ENCODE peak calls at places on chromosomes 12 and 14, in seven cellular contexts. F is SK-N-SH, P is transverse colon, S is sigmoid colon, I is K562, A is suprapubic skin, Q is HepG2. M is an unnamed sample.

GRCh38 chr14:22370084-22370847 is 218.8 kb downstream of the DAD1 start:
- DNase-seq in F (no peak), P (no peak), S (no peak), I (no peak), A (no peak), Q (no peak), M (no peak)

GRCh38 chr12:90449611-90450010 is 505.4 kb downstream of the CCER1 start:
- DNase-seq in F (no peak), P (no peak), S (no peak), I (no peak), A (no peak), Q (no peak), M (no peak)

GRCh38 chr12:76542908-76543307 is 16.7 kb downstream of the OSBPL8 start:
- DNase-seq in F (no peak), P (no peak), S (no peak), I (no peak), A (no peak), Q (no peak), M (no peak)

GRCh38 chr12:125249066-125249824 is 184.0 kb downstream of the AACS start:
- DNase-seq in F (no peak), P (no peak), S (no peak), I (no peak), A (no peak), Q (no peak), M (no peak)

GRCh38 chr12:83676896-83677295 is 990.2 kb downstream of the TMTC2 start:
- DNase-seq in F (no peak), P (no peak), S (no peak), I (no peak), A (no peak), Q (no peak), M (no peak)

GRCh38 chr12:132390287-132391076 is 61.1 kb upstream of the GALNT9 start:
- DNase-seq in F (no peak), P (no peak), S (peak), I (no peak), A (no peak), Q (no peak), M (no peak)

GRCh38 chr14:26448181-26448855 is 149.5 kb downstream of the NOVA1 start:
- DNase-seq in F (no peak), P (no peak), S (no peak), I (no peak), A (no peak), Q (no peak), M (no peak)

GRCh38 chr14:73640796-73641195 is 4.0 kb upstream of the DNAL1 start:
- DNase-seq in F (no peak), P (no peak), S (no peak), I (no peak), A (no peak), Q (no peak), M (no peak)

GRCh38 chr12:95790912-95791849 is 617 bp upstream of the NTN4 start:
- DNase-seq in F (no peak), P (peak), S (peak), I (no peak), A (no peak), Q (no peak), M (peak)

GRCh38 chr12:95164656-95165055 is 52.6 kb downstream of the FGD6 start:
- DNase-seq in F (no peak), P (no peak), S (no peak), I (no peak), A (no peak), Q (no peak), M (no peak)

GRCh38 chr14:93824518-93825234 is 36.4 kb upstream of the PRIMA1 start:
- DNase-seq in F (peak), P (no peak), S (no peak), I (no peak), A (no peak), Q (peak), M (peak)

GRCh38 chr12:132279184-132279889 is 50.1 kb downstream of the GALNT9 start:
- DNase-seq in F (peak), P (peak), S (peak), I (peak), A (no peak), Q (peak), M (no peak)

GRCh38 chr14:101361044-101361443 is 200.3 kb upstream of the DIO3 start:
- DNase-seq in F (no peak), P (no peak), S (peak), I (no peak), A (no peak), Q (no peak), M (no peak)

GRCh38 chr14:57355081-57355480 is 35.3 kb upstream of the NAA30 start:
- DNase-seq in F (no peak), P (no peak), S (no peak), I (no peak), A (no peak), Q (peak), M (no peak)

GRCh38 chr14:93045965-93046695 is 69.6 kb downstream of the ITPK1 start:
- DNase-seq in F (peak), P (no peak), S (no peak), I (peak), A (no peak), Q (no peak), M (no peak)

GRCh38 chr14:77124345-77125274 is 17.0 kb downstream of the ZDHHC22 start:
- DNase-seq in F (peak), P (peak), S (no peak), I (peak), A (peak), Q (no peak), M (no peak)

GRCh38 chr12:123516221-123516780 is 17.2 kb downstream of the RILPL1 start:
- DNase-seq in F (no peak), P (no peak), S (no peak), I (no peak), A (no peak), Q (no peak), M (no peak)

GRCh38 chr14:74140374-74140850 is 55.7 kb downstream of the LIN52 start:
- DNase-seq in F (peak), P (peak), S (peak), I (no peak), A (peak), Q (no peak), M (no peak)

GRCh38 chr12:116019415-116019814 is 258.1 kb downstream of the MED13L start:
- DNase-seq in F (no peak), P (no peak), S (no peak), I (no peak), A (no peak), Q (no peak), M (no peak)

GRCh38 chr14:30242742-30243141 is 315.1 kb upstream of the PRKD1 start:
- DNase-seq in F (no peak), P (no peak), S (no peak), I (no peak), A (no peak), Q (no peak), M (no peak)
- TF ChIP-seq EP300 in F (no peak), P (no peak), S (no peak), I (no peak), A (no peak), Q (no peak), M (no peak)

DNA sequence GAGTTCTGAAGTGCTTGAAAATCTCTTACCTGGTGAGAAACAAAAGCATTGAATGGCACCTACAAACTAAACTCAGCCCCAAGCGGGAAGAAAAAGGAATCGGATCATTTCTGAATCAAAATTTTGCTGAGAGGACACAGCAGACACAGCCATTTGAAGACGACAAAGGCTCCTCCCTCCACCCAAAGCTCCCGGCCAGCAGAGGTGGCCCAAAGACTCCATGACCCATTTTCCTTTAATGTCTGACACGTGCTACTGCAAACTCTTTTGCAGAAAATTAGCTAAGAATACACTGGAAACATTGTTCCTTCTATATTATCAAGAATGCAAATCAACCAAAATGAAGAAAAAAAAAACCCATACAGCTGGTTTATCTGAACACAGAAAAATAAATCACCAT is 85.9 kb upstream of the FOXN3 start:
- DNase-seq in F (no peak), P (no peak), S (no peak), I (no peak), A (no peak), Q (no peak), M (no peak)
- TF ChIP-seq EP300 in F (no peak), P (no peak), S (no peak), I (no peak), A (no peak), Q (no peak), M (no peak)

DNA sequence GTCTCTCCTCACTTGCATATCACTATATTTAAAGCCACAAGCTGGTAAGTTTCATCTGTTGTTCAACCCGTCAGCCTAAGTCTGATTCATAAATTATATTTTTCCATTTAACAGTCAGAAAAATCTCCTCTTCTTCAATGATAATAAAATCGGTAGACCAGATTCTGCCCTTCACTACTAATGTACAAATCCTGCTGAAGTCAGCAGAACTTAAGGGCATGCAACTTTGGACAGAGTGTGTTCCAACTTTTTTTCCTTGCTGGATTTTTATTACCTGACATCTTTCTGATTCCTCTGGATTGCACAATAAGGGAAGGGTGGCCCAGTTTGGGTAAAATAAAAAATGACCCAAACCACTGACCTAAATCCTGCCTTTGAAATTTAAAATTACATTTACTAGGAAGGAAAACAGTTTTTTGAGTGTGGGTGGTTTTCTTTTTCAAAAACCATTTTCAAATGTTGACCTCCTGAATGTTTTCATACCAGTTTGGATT is 125.4 kb upstream of the DIO2 start:
- DNase-seq in F (no peak), P (no peak), S (no peak), I (no peak), A (no peak), Q (no peak), M (no peak)
- TF ChIP-seq EP300 in F (no peak), P (no peak), S (no peak), I (no peak), A (no peak), Q (no peak), M (no peak)

DNA sequence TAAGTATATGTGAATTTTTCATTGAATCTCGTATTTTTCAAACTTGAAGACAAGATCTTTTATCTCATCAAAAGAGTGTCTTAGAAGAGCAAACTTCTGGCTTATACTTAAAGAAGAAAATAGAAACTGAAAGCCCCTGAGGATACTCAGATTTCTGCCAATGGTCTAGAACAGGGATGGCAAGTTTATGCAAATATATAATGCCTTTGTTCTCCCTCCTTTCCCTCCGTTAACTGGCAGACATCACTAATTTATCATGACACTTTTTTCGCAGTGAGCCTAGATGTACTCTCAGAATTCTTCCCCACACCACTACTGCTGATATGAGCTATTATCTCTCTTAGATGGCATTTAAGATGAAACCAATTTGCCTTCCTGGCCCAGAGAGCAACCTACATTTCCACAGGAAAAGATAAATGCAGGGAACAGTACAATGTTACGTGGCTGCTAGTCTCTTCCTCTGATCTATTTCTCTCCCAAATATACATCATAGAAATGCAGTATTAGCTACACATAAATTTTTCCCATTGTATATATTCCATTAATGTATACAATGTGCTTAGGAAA is 40.0 kb upstream of the DAAM1 start:
- DNase-seq in F (no peak), P (no peak), S (no peak), I (no peak), A (no peak), Q (no peak), M (no peak)
- TF ChIP-seq EP300 in F (no peak), P (no peak), S (no peak), I (no peak), A (no peak), Q (no peak), M (no peak)

DNA sequence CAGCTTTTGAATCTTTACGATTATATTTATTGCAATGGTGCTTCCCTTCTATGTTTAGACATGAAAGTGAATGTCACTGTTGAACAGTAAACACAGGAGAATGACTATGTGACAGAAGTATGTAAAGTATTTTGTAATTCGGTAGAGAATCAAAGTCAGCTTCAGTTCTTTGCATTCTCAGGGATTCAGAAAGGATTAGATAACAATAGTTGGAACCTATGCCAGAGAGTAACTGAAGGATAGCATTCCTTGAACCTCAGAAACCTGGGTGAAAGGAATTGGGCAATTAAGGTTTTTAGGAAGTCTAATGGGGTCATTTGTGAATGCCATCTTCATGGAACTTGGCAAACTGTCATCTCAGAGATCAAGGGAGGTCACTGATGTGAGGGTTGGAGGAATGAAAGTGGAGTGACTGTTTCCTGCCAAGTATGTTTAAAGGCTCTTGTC is 305.3 kb upstream of the DDHD1 start:
- DNase-seq in F (no peak), P (no peak), S (no peak), I (no peak), A (no peak), Q (peak), M (peak)
- TF ChIP-seq EP300 in F (no peak), P (no peak), S (no peak), I (no peak), A (no peak), Q (peak), M (peak)

DNA sequence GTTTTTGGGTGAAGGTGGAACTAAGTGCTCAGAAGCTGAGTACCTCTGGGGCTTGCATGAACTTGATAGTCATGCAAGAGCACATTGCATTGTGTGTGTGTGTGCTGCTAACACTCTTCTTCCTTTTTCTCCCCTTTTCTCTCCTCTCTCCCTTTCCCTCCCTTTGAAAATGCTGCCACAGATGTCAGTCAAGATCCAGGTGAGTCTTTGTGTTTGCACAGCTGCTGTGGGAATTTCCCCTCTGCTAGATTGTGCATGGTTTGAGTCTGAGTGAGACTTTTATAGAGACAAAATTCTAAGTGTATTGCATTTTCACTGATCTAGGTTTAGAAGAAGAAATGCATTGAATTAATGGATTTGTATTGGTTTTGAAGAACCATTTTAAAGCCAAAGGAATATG is 108.3 kb downstream of the NRXN3 start:
- DNase-seq in F (no peak), P (no peak), S (no peak), I (no peak), A (no peak), Q (no peak), M (no peak)
- TF ChIP-seq EP300 in F (no peak), P (no peak), S (no peak), I (no peak), A (no peak), Q (no peak), M (no peak)

DNA sequence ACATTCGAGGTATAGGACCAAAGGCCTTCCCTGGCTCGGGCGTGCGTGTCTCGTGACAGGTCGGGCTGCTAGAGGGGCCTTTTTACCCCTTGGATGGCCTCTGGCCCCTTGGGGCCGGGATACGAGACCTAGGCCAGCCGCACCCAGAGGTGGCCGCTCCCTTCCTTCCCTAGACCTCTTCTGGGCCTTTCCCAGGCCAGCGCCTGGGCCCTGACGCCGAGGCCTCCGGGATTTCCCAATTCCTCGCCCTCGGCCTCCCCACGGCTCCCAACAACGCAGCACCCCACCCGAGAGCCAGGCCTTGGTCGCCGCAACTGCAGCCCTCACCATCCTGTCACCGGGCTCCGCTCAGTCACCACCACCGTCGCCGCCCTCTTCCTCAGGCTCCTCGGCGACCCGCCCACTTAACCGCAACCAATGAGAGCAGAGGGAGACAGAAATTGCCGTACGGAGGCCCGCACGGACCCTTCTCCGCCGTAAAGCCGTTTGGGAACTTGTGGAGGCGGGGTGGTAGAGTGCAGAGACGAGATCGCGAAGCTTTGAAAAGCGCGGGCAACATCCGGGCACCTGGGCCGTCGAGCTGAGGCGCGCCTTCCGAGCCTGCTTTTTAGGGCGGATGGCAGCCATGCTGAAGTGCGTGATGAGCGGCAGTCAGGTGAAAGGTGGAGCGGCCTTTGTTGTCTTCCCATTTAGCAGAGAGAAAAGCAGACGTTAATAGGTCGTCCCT is at the start of the genes RAD9B and VPS29:
- DNase-seq in F (peak), P (peak), S (peak), I (peak), A (peak), Q (peak), M (peak)
- TF ChIP-seq EP300 in F (peak), P (no peak), S (no peak), I (peak), A (no peak), Q (peak), M (no peak)

M was measured in A549.